ENCODE peak calls at places on chromosomes 16 and 17, in six cellular contexts. C is AG10803; A is memory B cell; K is stimulated activated CD4-positive, alpha-beta T cell treated with anti-CD3 and anti-CD28 coated beads, Interleukin-1b, Interleukin-23, amount 100 ng/mL, for 1 hour; N is germinal center; P is astrocyte of the spinal cord. T is an unnamed sample.

GRCh38 chr17:74972107-74972972 is at the start of gene HID1:
- DNase-seq in K (peak), P (no peak), A (peak), C (no peak), N (peak), T (no peak)

GRCh38 chr17:61002316-61002736 is 324.7 kb downstream of the BCAS3 start:
- DNase-seq in A (no peak), C (peak), K (no peak), N (no peak), P (peak), T (peak)

GRCh38 chr16:54431041-54431996 is 144.7 kb upstream of the IRX3 start:
- DNase-seq in K (no peak), C (peak), A (no peak), N (no peak), P (no peak), T (no peak)

GRCh38 chr17:57125866-57126265 is 40.8 kb downstream of the AKAP1 start:
- DNase-seq in P (no peak), K (no peak), A (no peak), C (no peak), N (no peak), T (no peak)

GRCh38 chr17:43779145-43780125 is 658 bp upstream of the DUSP3 start:
- DNase-seq in N (no peak), C (no peak), K (no peak), A (no peak), P (peak), T (no peak)

GRCh38 chr17:43915561-43915960 is 8.2 kb upstream of the MPP2 start:
- DNase-seq in K (no peak), P (no peak), N (no peak), C (peak), A (no peak), T (no peak)

GRCh38 chr16:49693445-49693844 is 162.5 kb downstream of the ZNF423 start:
- DNase-seq in N (no peak), P (no peak), K (no peak), C (no peak), A (no peak), T (no peak)

GRCh38 chr17:44081681-44082080 is 11.1 kb downstream of the G6PC3 start:
- DNase-seq in C (peak), K (no peak), A (no peak), P (no peak), N (no peak), T (no peak)

GRCh38 chr16:15466886-15467781 is 32.7 kb downstream of the BMERB1 start:
- DNase-seq in N (no peak), C (no peak), A (no peak), K (no peak), P (no peak), T (no peak)

GRCh38 chr17:40019140-40019991 is 4.1 kb downstream of the CSF3 start:
- DNase-seq in P (peak), C (peak), N (no peak), A (no peak), K (no peak), T (peak)

GRCh38 chr16:4911831-4912422 is 25.0 kb downstream of the PPL start:
- DNase-seq in C (peak), P (no peak), K (no peak), A (no peak), N (no peak), T (no peak)

GRCh38 chr16:15415411-15416070 is 18.8 kb upstream of the BMERB1 start:
- DNase-seq in K (no peak), C (peak), N (no peak), A (no peak), P (peak), T (no peak)

GRCh38 chr16:87995644-87996043 is 44.4 kb downstream of the BANP start:
- DNase-seq in K (no peak), C (no peak), P (no peak), A (no peak), N (no peak), T (no peak)

GRCh38 chr16:9002042-9002441 is 38.3 kb upstream of the USP7 start:
- DNase-seq in A (no peak), P (no peak), C (no peak), N (no peak), K (no peak), T (no peak)

GRCh38 chr17:80892019-80892855 is 99.4 kb upstream of the CHMP6 start:
- DNase-seq in A (no peak), C (peak), P (peak), N (peak), K (peak), T (peak)

GRCh38 chr17:59330314-59330942 is 1.0 kb upstream of the YPEL2 start:
- DNase-seq in C (no peak), K (no peak), N (no peak), A (no peak), P (no peak), T (no peak)

GRCh38 chr17:18025596-18026407 is 13.2 kb downstream of the ATPAF2 start:
- DNase-seq in C (peak), P (no peak), K (no peak), A (no peak), N (no peak), T (no peak)

GRCh38 chr16:27199747-27200146 is 3.6 kb upstream of the KDM8 start:
- DNase-seq in C (peak), K (no peak), A (no peak), N (peak), P (peak), T (no peak)

GRCh38 chr17:31532161-31532515 is 140.7 kb downstream of the RAB11FIP4 start:
- DNase-seq in P (no peak), N (no peak), K (no peak), A (no peak), C (no peak), T (no peak)

GRCh38 chr17:65359016-65359415 is 202.4 kb downstream of the AXIN2 start:
- DNase-seq in A (no peak), P (peak), C (peak), K (no peak), N (no peak), T (peak)

GRCh38 chr16:53711390-53711789 is 7.4 kb downstream of the FTO start:
- DNase-seq in C (no peak), P (no peak), K (no peak), N (no peak), A (no peak), T (no peak)

GRCh38 chr16:72875291-72876036 is 172.5 kb downstream of the ZFHX3 start:
- DNase-seq in C (no peak), P (no peak), K (no peak), N (no peak), A (no peak), T (no peak)

T was measured in astrocyte of the cerebellum.